ENCODE peak calls at places on chromosomes 13 and 19, in ten cellular contexts. N is ovary, J is type B pancreatic cell, H is bronchial epithelial cell, B is epithelial cell of esophagus, T is cardiac fibroblast, E is tibial artery, O is nephron progenitor cell, I is fibroblast of lung, S is kidney. W is an unnamed sample.

GRCh38 chr13:44241638-44242037 is 132.0 kb upstream of the SERP2 start:
- DNase-seq in N (no peak), J (no peak), H (no peak), B (no peak), T (no peak), E (no peak), O (no peak), I (no peak), S (no peak), W (no peak)

GRCh38 chr13:40181203-40181845 is 485.1 kb downstream of the FOXO1 start:
- DNase-seq in N (no peak), J (no peak), H (peak; percentile 89), B (peak; percentile 64), T (peak; percentile 91), E (no peak), O (no peak), I (peak; percentile 87), S (no peak), W (no peak)

GRCh38 chr19:44657211-44657921 is 13.7 kb downstream of the PVR start:
- DNase-seq in N (peak; percentile 81), J (peak; percentile 78), H (peak; percentile 29), B (peak; percentile 48), T (peak; percentile 83), E (peak; percentile 62), O (peak; percentile 82), I (peak; percentile 75), S (peak; percentile 81), W (peak; percentile 64)

GRCh38 chr13:49300716-49301589 is 53.2 kb downstream of the CDADC1 start:
- DNase-seq in N (peak; percentile 60), J (no peak), H (peak; percentile 67), B (peak; percentile 71), T (peak; percentile 83), E (peak; percentile 48), O (peak; percentile 39), I (peak; percentile 84), S (no peak), W (peak; percentile 47)

GRCh38 chr13:45162194-45162593 is 38.7 kb downstream of the KCTD4 start:
- DNase-seq in N (no peak), J (no peak), H (peak; percentile 14), B (peak; percentile 31), T (peak; percentile 48), E (no peak), O (no peak), I (peak; percentile 49), S (no peak), W (no peak)

GRCh38 chr13:40401911-40402776 is 264.3 kb downstream of the FOXO1 start:
- DNase-seq in N (peak; percentile 97), J (no peak), H (peak; percentile 86), B (peak; percentile 90), T (peak; percentile 99), E (peak; percentile 98), O (peak; percentile 20), I (peak; percentile 99), S (peak; percentile 99), W (peak; percentile 23)

GRCh38 chr19:3556978-3557460 is 367 bp downstream of the MFSD12 start:
- DNase-seq in N (peak; percentile 56), J (no peak), H (peak; percentile 44), B (peak; percentile 66), T (no peak), E (no peak), O (peak; percentile 45), I (no peak), S (peak; percentile 86), W (peak; percentile 71)

GRCh38 chr13:91464336-91464735 is 65.9 kb downstream of the GPC5 start:
- DNase-seq in N (no peak), J (no peak), H (no peak), B (no peak), T (no peak), E (no peak), O (no peak), I (no peak), S (no peak), W (no peak)

GRCh38 chr13:60043262-60043661 is 120.5 kb downstream of the DIAPH3 start:
- DNase-seq in N (no peak), J (no peak), H (no peak), B (no peak), T (peak; percentile 26), E (no peak), O (no peak), I (peak; percentile 37), S (no peak), W (no peak)

DNA sequence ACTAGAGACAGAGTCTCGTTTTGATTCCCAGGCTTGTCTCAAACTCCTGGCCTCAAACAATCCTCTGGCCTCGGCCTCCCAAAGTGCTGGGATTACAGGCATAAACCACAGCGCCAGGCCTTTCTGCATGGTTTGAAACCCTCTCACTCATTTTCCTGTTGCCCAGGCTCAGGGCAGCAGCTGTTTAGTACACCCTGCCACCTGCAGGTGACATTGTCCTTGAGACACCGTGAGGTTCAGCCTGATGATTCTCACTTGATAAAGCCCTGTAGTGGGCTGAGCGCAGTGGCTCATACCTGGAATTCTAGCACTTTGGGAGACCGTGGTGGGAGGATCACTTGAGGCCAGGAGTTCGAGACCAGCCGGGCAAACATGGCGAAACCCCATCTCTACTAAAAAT is 12.5 kb downstream of the IL12RB1 start:
- DNase-seq in N (no peak), J (no peak), H (no peak), B (no peak), T (no peak), E (no peak), O (no peak), I (no peak), S (no peak), W (no peak)
- TF ChIP-seq CTCF in N (no peak), J (peak; percentile 18), H (peak; percentile 9), B (no peak), T (no peak), E (no peak), O (no peak), I (no peak), S (no peak), W (no peak)

GRCh38 chr13:21849323-21849722 is 178.4 kb downstream of the FGF9 start:
- DNase-seq in N (no peak), J (no peak), H (peak; percentile 56), B (peak; percentile 40), T (peak; percentile 6), E (no peak), O (peak; percentile 6), I (peak; percentile 44), S (no peak), W (no peak)
- TF ChIP-seq CTCF in N (no peak), J (peak; percentile 74), H (peak; percentile 65), B (peak; percentile 56), T (peak; percentile 11), E (peak; percentile 44), O (peak; percentile 60), I (peak; percentile 65), S (peak; percentile 52), W (peak; percentile 54)

GRCh38 chr13:94620286-94620896 is 18.7 kb downstream of the GPR180 start:
- DNase-seq in N (no peak), J (no peak), H (peak; percentile 50), B (peak; percentile 68), T (peak; percentile 54), E (no peak), O (peak; percentile 15), I (peak; percentile 49), S (no peak), W (no peak)
- TF ChIP-seq CTCF in N (no peak), J (peak; percentile 87), H (peak; percentile 63), B (peak; percentile 93), T (peak; percentile 75), E (no peak), O (peak; percentile 68), I (peak; percentile 63), S (peak; percentile 21), W (peak; percentile 52)

GRCh38 chr19:54029930-54030490 is 33.7 kb downstream of the VSTM1 start:
- DNase-seq in N (peak; percentile 45), J (no peak), H (peak; percentile 32), B (peak; percentile 55), T (peak; percentile 79), E (peak; percentile 48), O (peak; percentile 76), I (peak; percentile 58), S (no peak), W (peak; percentile 43)

GRCh38 chr19:54026656-54027055 is 35.2 kb downstream of the CACNG6 start:
- DNase-seq in N (no peak), J (no peak), H (peak; percentile 29), B (peak; percentile 22), T (no peak), E (no peak), O (no peak), I (no peak), S (no peak), W (no peak)

GRCh38 chr19:54035215-54036178 is 28.2 kb downstream of the VSTM1 start:
- DNase-seq in N (no peak), J (no peak), H (peak; percentile 75), B (peak; percentile 71), T (peak; percentile 88), E (no peak), O (no peak), I (peak; percentile 77), S (no peak), W (no peak)

GRCh38 chr19:54030895-54031586 is 32.7 kb downstream of the VSTM1 start:
- DNase-seq in N (no peak), J (no peak), H (no peak), B (no peak), T (peak; percentile 48), E (no peak), O (no peak), I (peak; percentile 30), S (no peak), W (no peak)
- TF ChIP-seq CTCF in N (no peak), J (peak; percentile 64), H (no peak), B (no peak), T (peak; percentile 49), E (no peak), O (peak; percentile 27), I (peak; percentile 61), S (no peak), W (no peak)

DNA sequence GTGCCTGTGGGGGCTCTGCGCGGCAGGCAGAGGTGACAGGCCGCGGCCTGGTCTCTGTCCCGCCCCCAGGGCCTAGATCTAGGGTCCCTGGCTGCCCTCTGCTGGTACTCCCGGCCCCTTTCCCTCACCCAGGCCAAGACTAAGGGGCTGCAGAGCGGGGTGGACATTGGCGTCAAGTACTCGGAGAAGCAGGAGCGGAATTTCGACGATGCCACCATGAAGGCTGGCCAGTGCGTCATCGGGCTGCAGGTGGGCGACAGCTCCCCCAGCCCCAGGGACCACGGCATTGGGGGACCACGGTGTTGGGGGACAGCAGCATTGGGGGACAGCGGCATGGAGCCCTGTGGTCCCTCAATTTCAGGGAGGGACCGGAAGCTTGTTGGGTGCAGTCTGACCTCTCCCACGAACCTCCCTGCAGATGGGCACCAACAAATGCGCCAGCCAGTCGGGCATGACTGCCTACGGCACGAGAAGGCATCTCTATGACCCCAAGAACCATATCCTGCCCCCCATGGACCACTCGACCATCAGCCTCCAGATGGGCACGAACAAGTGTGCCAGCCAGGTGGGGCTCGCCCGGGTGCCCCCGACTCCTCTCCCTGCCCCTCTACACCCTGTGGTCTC is 3.8 kb upstream of the ABCA7 start:
- DNase-seq in N (no peak), J (no peak), H (no peak), B (no peak), T (no peak), E (no peak), O (no peak), I (no peak), S (peak; percentile 80), W (no peak)
- TF ChIP-seq CTCF in N (no peak), J (no peak), H (no peak), B (no peak), T (peak; percentile 13), E (no peak), O (no peak), I (no peak), S (no peak), W (no peak)